ENCODE peak calls at places on chromosomes 4 and X, in four cellular contexts. One of them, this sample, is unnamed.

GRCh38 chr4:168689791-168690190 is 192.9 kb downstream of the PALLD start:
- DNase-seq in AG04450: no peak
- DNase-seq in pancreas: no peak
- DNase-seq in heart right ventricle: no peak
- DNase-seq in this sample: no peak

GRCh38 chrX:111244238-111244750 is 26.0 kb downstream of the CAPN6 start:
- DNase-seq in pancreas: no peak
- DNase-seq in AG04450: no peak
- DNase-seq in heart right ventricle: no peak
- DNase-seq in this sample: no peak

GRCh38 chr4:88419874-88420273 is 37.0 kb upstream of the HERC5 start:
- DNase-seq in pancreas: no peak
- DNase-seq in heart right ventricle: no peak
- DNase-seq in AG04450: no peak
- DNase-seq in this sample: no peak

GRCh38 chrX:134836497-134836968 is 154.3 kb upstream of the SMIM10 start:
- DNase-seq in heart right ventricle: peak
- DNase-seq in pancreas: no peak
- DNase-seq in AG04450: no peak
- DNase-seq in this sample: no peak

GRCh38 chrX:13014111-13015094 is 30.0 kb downstream of the FAM9C start:
- DNase-seq in heart right ventricle: no peak
- DNase-seq in pancreas: no peak
- DNase-seq in AG04450: no peak
- DNase-seq in this sample: peak

GRCh38 chr4:122854444-122854843 is 27.8 kb downstream of the FGF2 start:
- DNase-seq in AG04450: no peak
- DNase-seq in heart right ventricle: peak
- DNase-seq in pancreas: no peak
- DNase-seq in this sample: peak

GRCh38 chr4:137367608-137368007 is 164.7 kb downstream of the PCDH18 start:
- DNase-seq in AG04450: peak
- DNase-seq in pancreas: no peak
- DNase-seq in heart right ventricle: no peak
- DNase-seq in this sample: no peak

GRCh38 chr4:151014521-151015457 is at the start of gene LRBA:
- DNase-seq in heart right ventricle: peak
- DNase-seq in pancreas: peak
- DNase-seq in AG04450: no peak
- DNase-seq in this sample: peak

GRCh38 chr4:138192113-138192512 is 50.0 kb downstream of the SLC7A11 start:
- DNase-seq in AG04450: no peak
- DNase-seq in pancreas: no peak
- DNase-seq in heart right ventricle: no peak
- DNase-seq in this sample: no peak

GRCh38 chr4:89929425-89930272 is 35.0 kb downstream of the MMRN1 start:
- DNase-seq in pancreas: no peak
- DNase-seq in AG04450: no peak
- DNase-seq in heart right ventricle: no peak
- DNase-seq in this sample: no peak

GRCh38 chrX:119475389-119476101 is 7.3 kb downstream of the SLC25A5 start:
- DNase-seq in heart right ventricle: no peak
- DNase-seq in pancreas: no peak
- DNase-seq in AG04450: no peak
- DNase-seq in this sample: no peak

GRCh38 chr4:548976-549375 is 27.1 kb downstream of the TMEM271 start:
- DNase-seq in AG04450: no peak
- DNase-seq in pancreas: no peak
- DNase-seq in heart right ventricle: no peak
- DNase-seq in this sample: no peak

DNA sequence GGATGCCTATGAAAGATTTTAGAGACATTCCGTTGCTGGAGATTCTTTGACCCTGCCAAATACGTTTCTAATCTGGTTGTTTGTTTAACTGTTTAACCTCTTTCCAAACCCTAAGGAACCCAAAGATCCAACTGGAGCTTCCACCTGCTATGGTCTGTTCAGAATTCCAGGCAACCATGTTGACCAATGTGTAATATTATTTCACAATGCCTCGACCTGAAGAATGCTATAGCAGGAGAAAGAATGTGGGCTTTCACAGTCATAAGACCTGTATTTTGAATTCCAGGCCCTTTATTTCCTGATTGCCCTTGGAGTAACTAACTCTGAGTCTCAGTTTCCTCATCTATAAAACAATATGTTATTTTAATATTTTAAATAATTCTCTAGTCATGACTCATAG is 90.8 kb downstream of the COL25A1 start:
- DNase-seq in AG04450: no peak
- DNase-seq in heart right ventricle: no peak
- DNase-seq in pancreas: no peak
- DNase-seq in this sample: no peak
- H3K4me3 ChIP-seq in AG04450: no peak
- H3K4me3 ChIP-seq in heart right ventricle: no peak
- H3K4me3 ChIP-seq in pancreas: no peak
- H3K4me3 ChIP-seq in this sample: no peak

GRCh38 chr4:103915224-103915869 is 195.6 kb upstream of the TACR3 start:
- DNase-seq in AG04450: no peak
- DNase-seq in heart right ventricle: no peak
- DNase-seq in pancreas: no peak
- DNase-seq in this sample: no peak
- TF ChIP-seq CTCF in AG04450: peak
- TF ChIP-seq CTCF in heart right ventricle: peak
- TF ChIP-seq CTCF in pancreas: peak
- TF ChIP-seq CTCF in this sample: peak

DNA sequence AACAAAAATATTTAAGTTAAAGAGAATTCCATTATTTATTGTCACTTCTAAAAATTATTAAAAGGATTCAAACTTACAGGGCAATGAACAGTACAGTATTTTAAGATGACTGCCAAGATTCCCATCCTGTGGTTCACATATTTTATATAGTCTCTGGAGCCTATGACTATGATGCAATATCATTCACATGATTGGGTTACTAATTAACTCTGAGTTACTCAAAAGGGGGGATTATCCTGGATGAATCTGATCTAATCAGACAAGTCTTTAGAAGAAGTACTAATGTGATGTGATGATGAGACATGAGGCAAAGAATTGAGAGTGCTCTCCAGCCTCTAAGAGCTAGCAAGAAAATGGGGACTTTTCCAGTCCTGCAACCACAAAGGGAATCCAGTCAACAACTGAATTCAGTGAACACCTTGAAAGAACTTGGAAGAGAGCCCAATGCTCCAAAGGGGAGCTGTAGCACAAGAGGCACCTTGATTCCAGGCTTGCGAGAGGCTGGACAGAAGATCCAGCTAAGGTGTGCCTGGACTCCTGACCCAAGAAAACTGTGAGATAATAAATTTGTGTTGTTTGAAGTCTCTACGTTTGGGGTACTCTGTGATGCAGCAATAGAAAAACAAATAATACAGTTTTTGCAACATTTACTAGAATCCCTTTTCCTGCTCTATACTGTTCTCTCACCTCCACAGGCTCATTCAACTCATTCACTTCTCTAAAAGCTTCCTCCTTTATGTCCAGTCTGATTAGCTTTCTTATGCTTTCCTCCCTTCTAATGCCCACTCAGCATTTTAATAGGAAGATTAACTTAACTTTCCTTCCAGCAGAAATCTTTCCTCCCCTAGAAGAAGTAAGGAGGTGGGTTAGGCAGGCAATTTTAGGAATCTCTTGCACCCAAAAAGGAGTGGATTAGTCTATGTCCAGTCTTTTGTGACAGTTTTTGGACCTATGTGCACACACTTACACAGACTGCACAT is 133.8 kb upstream of the LCORL start:
- DNase-seq in heart right ventricle: no peak
- DNase-seq in AG04450: no peak
- DNase-seq in pancreas: no peak
- DNase-seq in this sample: no peak
- H3K4me3 ChIP-seq in heart right ventricle: no peak
- H3K4me3 ChIP-seq in AG04450: no peak
- H3K4me3 ChIP-seq in pancreas: no peak
- H3K4me3 ChIP-seq in this sample: no peak

GRCh38 chrX:72131317-72132294 is at the start of gene RTL5:
- DNase-seq in heart right ventricle: peak
- DNase-seq in AG04450: peak
- DNase-seq in pancreas: peak
- DNase-seq in this sample: peak
- TF ChIP-seq CTCF in heart right ventricle: no peak
- TF ChIP-seq CTCF in AG04450: no peak
- TF ChIP-seq CTCF in pancreas: no peak
- TF ChIP-seq CTCF in this sample: no peak

GRCh38 chrX:10622197-10622596 is 1.8 kb upstream of the MID1 start:
- DNase-seq in heart right ventricle: no peak
- DNase-seq in AG04450: no peak
- DNase-seq in pancreas: no peak
- DNase-seq in this sample: no peak
- H3K4me3 ChIP-seq in heart right ventricle: no peak
- H3K4me3 ChIP-seq in AG04450: no peak
- H3K4me3 ChIP-seq in pancreas: no peak
- H3K4me3 ChIP-seq in this sample: no peak